ENCODE peak calls at places on chromosome 5, in eight cellular contexts. J, Z, B, I, X, N, D and U are unnamed samples.

GRCh38 chr5:148542812-148543211 is 111.5 kb downstream of the HTR4 start:
- DNase-seq in Z (no peak), D (peak; percentile 55), X (no peak), B (no peak), J (no peak), N (peak; percentile 42), I (no peak), U (no peak)

GRCh38 chr5:65086234-65086886 is 317.6 kb downstream of the CWC27 start:
- DNase-seq in N (peak; percentile 17), I (no peak), Z (no peak), X (peak; percentile 36), B (no peak), J (no peak), D (no peak), U (no peak)

GRCh38 chr5:7682379-7682778 is 168.6 kb downstream of the CFAP90 start:
- DNase-seq in I (no peak), X (no peak), J (no peak), D (no peak), Z (no peak), B (no peak), N (no peak), U (no peak)

GRCh38 chr5:75522025-75522424 is 10.3 kb downstream of the POLK start:
- DNase-seq in D (no peak), J (no peak), N (peak; percentile 35), Z (no peak), B (no peak), I (no peak), X (no peak), U (no peak)

GRCh38 chr5:65955746-65956145 is 29.4 kb downstream of the ERBIN start:
- DNase-seq in B (no peak), I (no peak), N (no peak), X (no peak), J (no peak), D (no peak), Z (no peak), U (no peak)

GRCh38 chr5:72237415-72237814 is 82.6 kb downstream of the MRPS27 start:
- DNase-seq in X (no peak), D (no peak), B (no peak), Z (no peak), N (no peak), J (no peak), I (no peak), U (no peak)

GRCh38 chr5:180609817-180610550 is 18.7 kb upstream of the SCGB3A1 start:
- DNase-seq in J (no peak), D (no peak), X (no peak), N (no peak), B (no peak), Z (no peak), I (no peak), U (no peak)

GRCh38 chr5:78755822-78756429 is 107.4 kb upstream of the LHFPL2 start:
- DNase-seq in D (no peak), J (no peak), I (no peak), N (no peak), B (no peak), Z (no peak), X (no peak), U (no peak)

GRCh38 chr5:160342413-160342941 is 27.9 kb downstream of the C1QTNF2 start:
- DNase-seq in N (peak; percentile 51), J (no peak), X (no peak), I (no peak), Z (no peak), B (no peak), D (peak; percentile 74), U (no peak)

GRCh38 chr5:168159425-168159824 is 132.0 kb upstream of the WWC1 start:
- DNase-seq in B (peak; percentile 84), Z (peak; percentile 53), J (peak; percentile 63), N (no peak), I (no peak), D (no peak), X (peak; percentile 62), U (no peak)

GRCh38 chr5:66587771-66588170 is 8.4 kb upstream of the MAST4 start:
- DNase-seq in B (no peak), J (no peak), N (no peak), X (no peak), Z (no peak), I (no peak), D (no peak), U (no peak)

GRCh38 chr5:7015586-7016256 is 302.5 kb downstream of the TENT4A start:
- DNase-seq in I (no peak), Z (no peak), J (no peak), X (no peak), B (no peak), N (no peak), D (no peak), U (no peak)

GRCh38 chr5:142551242-142552067 is 134.4 kb downstream of the FGF1 start:
- DNase-seq in X (no peak), I (no peak), Z (peak; percentile 33), D (no peak), N (peak; percentile 77), B (no peak), J (no peak), U (no peak)

GRCh38 chr5:101929628-101930027 is 366.5 kb downstream of the SLCO4C1 start:
- DNase-seq in X (no peak), J (no peak), N (no peak), I (no peak), D (no peak), B (no peak), Z (no peak), U (no peak)